ENCODE peak calls at places on chromosomes 3 and 15, in four cellular contexts. One of them, this sample, is unnamed.
A peak's percentile ranks its signal among the peaks of the same experiment; 100 is the strongest.

GRCh38 chr3:63611382-63611781 is 41.1 kb upstream of the SNTN start:
- DNase-seq in aorta: no peak
- DNase-seq in bronchial epithelial cell: no peak
- DNase-seq in CD4-positive, alpha-beta memory T cell: no peak
- DNase-seq in this sample: no peak

GRCh38 chr3:100257601-100258000 is 3.2 kb upstream of the TBC1D23 start:
- DNase-seq in aorta: no peak
- DNase-seq in bronchial epithelial cell: no peak
- DNase-seq in CD4-positive, alpha-beta memory T cell: no peak
- DNase-seq in this sample: no peak

GRCh38 chr3:197103766-197104165 is 74.1 kb upstream of the MELTF start:
- DNase-seq in aorta: no peak
- DNase-seq in bronchial epithelial cell: no peak
- DNase-seq in CD4-positive, alpha-beta memory T cell: no peak
- DNase-seq in this sample: no peak

GRCh38 chr15:82111918-82112317 is 66.1 kb upstream of the MEX3B start:
- DNase-seq in aorta: no peak
- DNase-seq in bronchial epithelial cell: no peak
- DNase-seq in CD4-positive, alpha-beta memory T cell: no peak
- DNase-seq in this sample: no peak

GRCh38 chr3:104291878-104292277 is 1074.8 kb upstream of the ALCAM start:
- DNase-seq in aorta: no peak
- DNase-seq in bronchial epithelial cell: no peak
- DNase-seq in CD4-positive, alpha-beta memory T cell: no peak
- DNase-seq in this sample: no peak

GRCh38 chr3:46464326-46465195 is at the start of gene LTF:
- DNase-seq in aorta: no peak
- DNase-seq in bronchial epithelial cell: no peak
- DNase-seq in CD4-positive, alpha-beta memory T cell: no peak
- DNase-seq in this sample: no peak

GRCh38 chr3:184765730-184766074 is 46.3 kb upstream of the VPS8 start:
- DNase-seq in aorta: peak; percentile 46
- DNase-seq in bronchial epithelial cell: peak; percentile 97
- DNase-seq in CD4-positive, alpha-beta memory T cell: no peak
- DNase-seq in this sample: no peak

GRCh38 chr3:129033619-129034321 is 26.8 kb upstream of the GP9 start:
- DNase-seq in aorta: no peak
- DNase-seq in bronchial epithelial cell: no peak
- DNase-seq in CD4-positive, alpha-beta memory T cell: no peak
- DNase-seq in this sample: no peak

GRCh38 chr3:190345027-190345821 is 23.0 kb upstream of the CLDN1 start:
- DNase-seq in aorta: no peak
- DNase-seq in bronchial epithelial cell: peak; percentile 99
- DNase-seq in CD4-positive, alpha-beta memory T cell: no peak
- DNase-seq in this sample: no peak

GRCh38 chr15:77659350-77660321 is 26.9 kb upstream of the LINGO1 start:
- DNase-seq in aorta: no peak
- DNase-seq in bronchial epithelial cell: peak; percentile 28
- DNase-seq in CD4-positive, alpha-beta memory T cell: no peak
- DNase-seq in this sample: peak; percentile 89

GRCh38 chr3:9498781-9499180 is 54.8 kb downstream of the LHFPL4 start:
- DNase-seq in aorta: no peak
- DNase-seq in bronchial epithelial cell: no peak
- DNase-seq in CD4-positive, alpha-beta memory T cell: no peak
- DNase-seq in this sample: no peak

GRCh38 chr3:9501226-9501625 is 52.4 kb downstream of the LHFPL4 start:
- DNase-seq in aorta: no peak
- DNase-seq in bronchial epithelial cell: no peak
- DNase-seq in CD4-positive, alpha-beta memory T cell: no peak
- DNase-seq in this sample: peak; percentile 77

GRCh38 chr3:9499455-9500107 is 54.0 kb downstream of the LHFPL4 start:
- DNase-seq in aorta: no peak
- DNase-seq in bronchial epithelial cell: no peak
- DNase-seq in CD4-positive, alpha-beta memory T cell: no peak
- DNase-seq in this sample: no peak

GRCh38 chr3:9497821-9498565 is 55.6 kb downstream of the LHFPL4 start:
- DNase-seq in aorta: no peak
- DNase-seq in bronchial epithelial cell: peak; percentile 88
- DNase-seq in CD4-positive, alpha-beta memory T cell: no peak
- DNase-seq in this sample: no peak

DNA sequence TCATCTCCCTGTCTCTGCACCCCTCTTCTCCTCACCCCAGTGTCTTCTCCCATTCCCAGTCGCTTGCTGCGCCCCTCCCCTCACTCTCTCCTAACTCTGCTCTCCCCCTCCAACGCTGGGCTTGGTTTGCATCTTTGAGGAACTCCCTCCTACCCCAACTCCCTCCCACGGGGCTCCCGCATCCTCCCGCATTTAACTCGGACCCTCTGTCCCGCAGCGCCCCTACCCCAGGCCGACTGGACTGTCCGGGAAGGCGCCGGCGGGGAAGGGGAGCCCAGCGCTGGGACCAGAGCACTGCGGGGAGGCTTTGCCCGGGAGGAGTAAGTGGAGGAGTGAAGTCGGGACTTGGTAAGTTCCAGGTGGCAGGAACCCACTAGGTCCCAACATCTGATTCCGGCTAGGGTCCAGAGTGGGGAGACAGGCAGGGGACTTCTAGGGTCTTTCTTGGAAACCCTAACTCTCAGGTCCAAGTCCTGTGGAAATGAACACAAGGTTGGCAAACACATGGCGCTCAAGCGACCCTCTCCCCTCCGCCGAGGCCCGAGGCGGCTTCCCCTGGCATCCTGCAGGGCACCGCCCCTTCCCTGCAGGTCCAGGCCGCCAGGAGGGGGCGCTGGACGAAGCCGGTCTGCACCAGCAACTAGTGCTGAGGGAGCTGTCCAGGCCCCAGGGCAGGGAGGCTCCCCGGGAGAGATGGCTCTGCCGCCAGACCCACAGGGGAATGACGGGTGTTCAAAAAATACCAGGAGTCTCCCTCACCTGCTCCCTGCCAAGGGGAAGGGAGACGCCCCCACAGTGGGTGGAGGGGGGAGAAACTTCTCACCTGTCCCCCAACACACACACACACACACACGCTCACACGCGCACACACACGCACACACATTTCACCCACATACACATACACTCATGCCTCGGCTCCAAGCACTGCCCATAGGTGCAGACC is 53.2 kb downstream of the LHFPL4 start:
- DNase-seq in aorta: peak; percentile 70
- DNase-seq in bronchial epithelial cell: peak; percentile 41
- DNase-seq in CD4-positive, alpha-beta memory T cell: peak; percentile 55
- DNase-seq in this sample: peak; percentile 48
- H3K4me3 ChIP-seq in aorta: no peak overlapping the region
- H3K4me3 ChIP-seq in bronchial epithelial cell: no peak overlapping the region
- H3K4me3 ChIP-seq in CD4-positive, alpha-beta memory T cell: no peak overlapping the region
- H3K4me3 ChIP-seq in this sample: no peak overlapping the region

GRCh38 chr3:32246079-32246675 is 7.7 kb downstream of the CMTM8 start:
- DNase-seq in aorta: no peak
- DNase-seq in bronchial epithelial cell: peak; percentile 82
- DNase-seq in CD4-positive, alpha-beta memory T cell: no peak
- DNase-seq in this sample: no peak
- H3K4me3 ChIP-seq in aorta: no peak overlapping the region
- H3K4me3 ChIP-seq in bronchial epithelial cell: no peak overlapping the region
- H3K4me3 ChIP-seq in CD4-positive, alpha-beta memory T cell: no peak overlapping the region
- H3K4me3 ChIP-seq in this sample: no peak overlapping the region

GRCh38 chr15:29571728-29572454 is 250.4 kb downstream of the TJP1 start:
- DNase-seq in aorta: no peak
- DNase-seq in bronchial epithelial cell: no peak
- DNase-seq in CD4-positive, alpha-beta memory T cell: no peak
- DNase-seq in this sample: peak; percentile 40

GRCh38 chr15:29569533-29570092 is 252.7 kb downstream of the TJP1 start:
- DNase-seq in aorta: no peak
- DNase-seq in bronchial epithelial cell: no peak
- DNase-seq in CD4-positive, alpha-beta memory T cell: no peak
- DNase-seq in this sample: no peak

GRCh38 chr15:29570121-29570930 is 251.9 kb downstream of the TJP1 start:
- DNase-seq in aorta: no peak
- DNase-seq in bronchial epithelial cell: no peak
- DNase-seq in CD4-positive, alpha-beta memory T cell: no peak
- DNase-seq in this sample: no peak

GRCh38 chr15:29568840-29569532 is 253.3 kb downstream of the TJP1 start:
- DNase-seq in aorta: no peak
- DNase-seq in bronchial epithelial cell: peak; percentile 57
- DNase-seq in CD4-positive, alpha-beta memory T cell: no peak
- DNase-seq in this sample: no peak

DNA sequence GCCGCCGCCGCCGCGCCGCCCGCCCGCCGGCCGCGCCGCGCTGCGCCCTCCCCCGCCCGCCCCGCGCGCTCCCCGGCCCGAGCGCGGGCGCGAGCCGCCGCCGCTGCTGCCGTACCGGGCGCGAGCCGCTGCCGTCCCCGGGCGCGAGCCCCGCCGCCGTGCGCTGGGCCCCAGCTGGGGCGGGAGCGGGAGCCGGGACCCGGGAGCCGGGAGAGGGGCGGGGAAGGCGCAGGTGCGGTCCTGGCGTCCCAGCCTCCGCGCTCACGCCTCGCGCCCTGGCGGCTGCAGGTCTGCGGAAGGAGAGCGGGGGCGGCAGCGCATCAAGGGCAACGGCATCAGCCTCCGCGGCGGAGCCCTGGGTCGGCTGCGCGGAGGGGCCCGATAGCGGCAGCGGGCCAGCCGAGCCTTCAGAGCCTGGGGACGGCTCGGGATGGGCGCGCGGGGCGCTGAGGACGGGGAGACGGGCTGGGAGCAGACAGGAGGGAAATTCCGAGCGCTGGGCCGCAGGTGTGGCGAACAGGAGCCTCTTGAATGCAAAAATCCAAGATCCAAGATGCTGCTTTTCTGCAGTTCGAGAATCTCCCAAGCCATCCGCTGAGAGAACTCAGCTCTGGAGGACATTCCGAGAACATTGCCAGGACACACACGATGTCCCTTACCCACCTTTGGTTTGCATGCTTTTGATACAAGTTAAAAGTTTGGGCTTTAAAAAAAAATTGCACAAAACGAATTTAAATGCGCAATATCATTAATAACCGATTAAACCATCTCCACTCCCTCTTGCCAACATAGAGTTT is 251.1 kb downstream of the TJP1 start:
- DNase-seq in aorta: no peak
- DNase-seq in bronchial epithelial cell: no peak
- DNase-seq in CD4-positive, alpha-beta memory T cell: no peak
- DNase-seq in this sample: no peak
- H3K4me3 ChIP-seq in aorta: peak overlapping the region; percentile 89
- H3K4me3 ChIP-seq in bronchial epithelial cell: peak overlapping the region; percentile 19
- H3K4me3 ChIP-seq in CD4-positive, alpha-beta memory T cell: no peak overlapping the region
- H3K4me3 ChIP-seq in this sample: no peak overlapping the region

DNA sequence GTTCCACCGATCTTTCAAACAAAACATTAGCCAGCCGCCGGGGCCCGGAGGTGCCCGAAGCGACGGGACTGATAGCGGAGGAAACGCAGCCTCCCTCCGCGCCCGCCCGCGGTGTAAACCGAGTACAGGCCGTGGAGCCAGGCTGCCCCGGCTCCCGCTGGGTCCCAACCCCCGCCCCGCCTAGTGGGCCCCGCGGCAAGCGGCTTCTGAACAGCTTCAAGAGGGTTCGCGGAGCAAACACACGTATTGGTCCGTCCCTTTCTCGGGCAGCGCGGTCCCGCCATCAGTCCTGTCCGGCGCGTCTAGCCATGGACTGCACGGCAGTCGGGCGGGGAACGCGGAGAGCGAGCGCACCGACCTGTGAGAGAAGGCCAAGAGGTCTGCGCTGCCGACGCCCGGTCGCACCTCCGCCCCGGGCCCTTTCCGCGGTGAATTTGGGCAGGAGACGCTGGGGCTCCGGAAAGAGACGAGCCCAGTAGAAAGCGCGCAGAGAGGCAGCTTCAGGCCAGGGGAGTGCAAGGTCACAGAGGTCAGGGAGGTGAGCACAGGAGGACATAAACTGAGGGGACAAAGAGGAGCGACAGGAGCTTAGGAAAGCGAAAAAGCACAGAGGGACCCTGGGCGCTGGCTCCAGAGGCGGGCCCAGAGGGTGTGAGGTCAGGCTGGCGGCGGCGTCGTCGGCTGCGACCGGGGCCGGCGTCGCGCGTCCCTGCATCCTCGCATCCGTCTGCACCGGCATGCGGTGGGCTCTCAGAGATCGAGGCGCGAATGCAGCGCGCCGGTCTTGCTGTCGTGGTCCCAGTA is 1.9 kb downstream of the FOXL2 start:
- DNase-seq in aorta: no peak
- DNase-seq in bronchial epithelial cell: no peak
- DNase-seq in CD4-positive, alpha-beta memory T cell: peak; percentile 32
- DNase-seq in this sample: no peak
- H3K4me3 ChIP-seq in aorta: peak overlapping the region; percentile 28
- H3K4me3 ChIP-seq in bronchial epithelial cell: no peak overlapping the region
- H3K4me3 ChIP-seq in CD4-positive, alpha-beta memory T cell: no peak overlapping the region
- H3K4me3 ChIP-seq in this sample: no peak overlapping the region

GRCh38 chr3:42081814-42082473 is 9.2 kb upstream of the TRAK1 start:
- DNase-seq in aorta: no peak
- DNase-seq in bronchial epithelial cell: no peak
- DNase-seq in CD4-positive, alpha-beta memory T cell: peak; percentile 16
- DNase-seq in this sample: no peak
- H3K4me3 ChIP-seq in aorta: no peak overlapping the region
- H3K4me3 ChIP-seq in bronchial epithelial cell: no peak overlapping the region
- H3K4me3 ChIP-seq in CD4-positive, alpha-beta memory T cell: no peak overlapping the region
- H3K4me3 ChIP-seq in this sample: no peak overlapping the region

DNA sequence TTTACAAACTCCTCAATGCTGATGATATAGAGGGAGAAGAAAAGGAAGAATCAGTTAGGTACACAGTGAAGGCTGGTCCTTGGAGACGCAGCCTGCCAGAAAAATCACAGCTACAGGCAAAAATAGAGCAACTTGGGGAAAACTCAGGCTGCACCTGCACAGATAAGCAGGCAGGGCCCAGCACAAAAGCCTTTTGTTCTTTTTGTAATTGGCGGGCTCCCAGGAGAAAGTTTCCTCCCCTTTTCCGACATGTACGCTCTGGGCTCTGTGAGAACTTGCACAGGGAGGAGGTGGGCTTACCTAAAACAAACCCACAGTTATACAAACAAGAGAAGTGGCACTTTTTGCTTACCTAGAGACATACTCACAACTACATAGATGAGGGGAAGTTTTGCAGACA is 813.4 kb upstream of the EPHA6 start:
- DNase-seq in aorta: no peak
- DNase-seq in bronchial epithelial cell: no peak
- DNase-seq in CD4-positive, alpha-beta memory T cell: no peak
- DNase-seq in this sample: no peak
- H3K4me3 ChIP-seq in aorta: no peak overlapping the region
- H3K4me3 ChIP-seq in bronchial epithelial cell: no peak overlapping the region
- H3K4me3 ChIP-seq in CD4-positive, alpha-beta memory T cell: no peak overlapping the region
- H3K4me3 ChIP-seq in this sample: no peak overlapping the region